ENCODE peak calls at places on chromosomes 12 and 14, in eight cellular contexts. V, K, E, X, G, B, S and J are unnamed samples.

GRCh38 chr12:2689393-2689792 is 105.4 kb upstream of the FKBP4 start:
- DNase-seq in V (no peak), K (no peak), E (no peak), X (no peak), G (no peak), B (no peak), S (no peak), J (no peak)

GRCh38 chr12:46585854-46586621 is 213.5 kb upstream of the SLC38A2 start:
- DNase-seq in V (peak), K (peak), E (peak), X (peak), G (no peak), B (peak), S (no peak), J (peak)

GRCh38 chr14:69631509-69631908 is 20.1 kb downstream of the SUSD6 start:
- DNase-seq in V (no peak), K (no peak), E (no peak), X (peak), G (no peak), B (peak), S (no peak), J (no peak)

GRCh38 chr12:29595071-29595755 is 97.7 kb upstream of the OVCH1 start:
- DNase-seq in V (no peak), K (no peak), E (no peak), X (no peak), G (no peak), B (no peak), S (no peak), J (no peak)

GRCh38 chr14:64953661-64954060 is 11.1 kb upstream of the GPX2 start:
- DNase-seq in V (no peak), K (no peak), E (no peak), X (no peak), G (no peak), B (no peak), S (no peak), J (no peak)

GRCh38 chr12:79900199-79900598 is 34.7 kb downstream of the PPP1R12A start:
- DNase-seq in V (no peak), K (no peak), E (no peak), X (no peak), G (no peak), B (no peak), S (no peak), J (no peak)

GRCh38 chr14:50362791-50363733 is 33.6 kb downstream of the CDKL1 start:
- DNase-seq in V (no peak), K (peak), E (no peak), X (no peak), G (no peak), B (no peak), S (no peak), J (no peak)

GRCh38 chr14:32662234-32662633 is 276.4 kb upstream of the NPAS3 start:
- DNase-seq in V (no peak), K (no peak), E (peak), X (peak), G (no peak), B (peak), S (no peak), J (no peak)

GRCh38 chr14:48628870-48629269 is 953.5 kb upstream of the MDGA2 start:
- DNase-seq in V (no peak), K (no peak), E (no peak), X (no peak), G (no peak), B (no peak), S (no peak), J (no peak)

GRCh38 chr12:39813776-39814175 is 194.2 kb upstream of the ABCD2 start:
- DNase-seq in V (no peak), K (no peak), E (no peak), X (no peak), G (peak), B (no peak), S (no peak), J (peak)

GRCh38 chr12:122385171-122386041 is 37.1 kb downstream of the CLIP1 start:
- DNase-seq in V (no peak), K (no peak), E (no peak), X (no peak), G (no peak), B (no peak), S (no peak), J (no peak)

GRCh38 chr12:11651785-11652184 is 2.3 kb downstream of the ETV6 start:
- DNase-seq in V (no peak), K (no peak), E (peak), X (peak), G (no peak), B (peak), S (no peak), J (no peak)

GRCh38 chr12:111246477-111247011 is 122.4 kb downstream of the PHETA1 start:
- DNase-seq in V (no peak), K (no peak), E (no peak), X (no peak), G (no peak), B (no peak), S (no peak), J (no peak)

GRCh38 chr12:78167510-78167909 is 336.8 kb downstream of the NAV3 start:
- DNase-seq in V (no peak), K (no peak), E (no peak), X (no peak), G (no peak), B (no peak), S (no peak), J (no peak)

GRCh38 chr14:50344116-50344775 is 32.1 kb downstream of the DMAC2L start:
- DNase-seq in V (no peak), K (no peak), E (peak), X (no peak), G (no peak), B (no peak), S (no peak), J (no peak)

GRCh38 chr14:74018029-74018703 is 922 bp downstream of the ENTPD5 start:
- DNase-seq in V (no peak), K (no peak), E (peak), X (peak), G (peak), B (peak), S (no peak), J (peak)

GRCh38 chr14:102362084-102362483 is 606 bp downstream of the CINP start:
- DNase-seq in V (no peak), K (no peak), E (peak), X (peak), G (no peak), B (peak), S (no peak), J (no peak)

GRCh38 chr14:59483360-59483759 is 848 bp downstream of the L3HYPDH start:
- DNase-seq in V (no peak), K (no peak), E (no peak), X (peak), G (no peak), B (peak), S (no peak), J (no peak)

GRCh38 chr12:91289072-91289471 is 106.5 kb upstream of the DCN start:
- DNase-seq in V (no peak), K (no peak), E (no peak), X (no peak), G (no peak), B (no peak), S (no peak), J (no peak)

GRCh38 chr12:57735952-57736742 is 2.4 kb downstream of the AGAP2 start:
- DNase-seq in V (peak), K (no peak), E (peak), X (no peak), G (no peak), B (no peak), S (peak), J (no peak)

GRCh38 chr14:91244501-91244901 is at the start of gene GPR68:
- DNase-seq in V (no peak), K (no peak), E (no peak), X (peak), G (peak), B (peak), S (peak), J (peak)

GRCh38 chr14:93648440-93649168 is 139.7 kb downstream of the PRIMA1 start:
- DNase-seq in V (no peak), K (no peak), E (peak), X (no peak), G (no peak), B (no peak), S (no peak), J (no peak)

GRCh38 chr14:85415015-85415712 is 114.8 kb upstream of the FLRT2 start:
- DNase-seq in V (no peak), K (no peak), E (peak), X (peak), G (peak), B (peak), S (no peak), J (peak)
- TF ChIP-seq CTCF in V (no peak), K (no peak), E (peak), X (peak), G (peak), B (peak), S (no peak), J (peak)

GRCh38 chr12:113005759-113006158 is 27.4 kb downstream of the OAS2 start:
- DNase-seq in V (no peak), K (no peak), E (no peak), X (no peak), G (no peak), B (no peak), S (no peak), J (no peak)
- TF ChIP-seq CTCF in V (peak), K (peak), E (peak), X (peak), G (peak), B (peak), S (peak), J (peak)

GRCh38 chr12:128795530-128796361 is 28.0 kb downstream of the SLC15A4 start:
- DNase-seq in V (no peak), K (peak), E (no peak), X (no peak), G (no peak), B (no peak), S (no peak), J (no peak)

GRCh38 chr12:128796439-128797118 is 27.2 kb downstream of the SLC15A4 start:
- DNase-seq in V (no peak), K (no peak), E (no peak), X (no peak), G (no peak), B (no peak), S (no peak), J (no peak)

GRCh38 chr12:128800606-128801005 is 23.2 kb downstream of the SLC15A4 start:
- DNase-seq in V (no peak), K (no peak), E (no peak), X (no peak), G (no peak), B (no peak), S (no peak), J (no peak)

GRCh38 chr12:128797119-128798118 is 26.3 kb downstream of the SLC15A4 start:
- DNase-seq in V (no peak), K (no peak), E (no peak), X (peak), G (no peak), B (peak), S (no peak), J (no peak)

GRCh38 chr12:128798543-128799341 is 25.0 kb downstream of the SLC15A4 start:
- DNase-seq in V (no peak), K (no peak), E (no peak), X (no peak), G (no peak), B (no peak), S (no peak), J (no peak)
- TF ChIP-seq CTCF in V (peak), K (peak), E (peak), X (no peak), G (no peak), B (peak), S (peak), J (no peak)

DNA sequence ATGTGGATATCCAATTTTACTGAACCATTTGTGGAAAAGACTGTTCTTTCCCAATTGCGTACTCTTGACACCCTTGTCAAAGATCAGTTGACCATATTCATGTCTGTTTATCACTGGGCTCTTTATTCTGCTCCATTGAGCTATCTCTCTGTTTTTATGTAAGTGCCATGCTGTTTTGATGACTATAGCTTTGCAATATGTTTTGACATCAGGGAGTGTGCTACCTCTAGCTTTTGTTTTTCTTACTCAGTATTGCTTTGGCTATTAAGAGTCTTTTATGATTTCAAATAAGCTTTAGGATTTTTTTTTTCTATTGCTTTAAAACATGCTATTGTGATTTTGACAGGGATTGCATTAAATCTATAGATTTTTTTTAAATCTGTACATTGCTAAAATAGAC is 194.3 kb downstream of the SNAPC1 start:
- DNase-seq in V (no peak), K (no peak), E (no peak), X (no peak), G (no peak), B (no peak), S (no peak), J (no peak)
- TF ChIP-seq CTCF in V (no peak), K (no peak), E (no peak), X (no peak), G (no peak), B (no peak), S (no peak), J (no peak)

GRCh38 chr12:107622005-107622404 is 63.6 kb upstream of the PWP1 start:
- DNase-seq in V (peak), K (no peak), E (no peak), X (peak), G (no peak), B (no peak), S (no peak), J (no peak)
- TF ChIP-seq CTCF in V (peak), K (peak), E (peak), X (peak), G (peak), B (peak), S (peak), J (peak)

GRCh38 chr12:26768611-26769603 is 64.1 kb downstream of the ITPR2 start:
- DNase-seq in V (no peak), K (no peak), E (no peak), X (peak), G (no peak), B (no peak), S (no peak), J (no peak)
- TF ChIP-seq CTCF in V (no peak), K (no peak), E (no peak), X (no peak), G (no peak), B (no peak), S (no peak), J (no peak)

GRCh38 chr14:21066882-21067502 is 3.1 kb upstream of the ARHGEF40 start:
- DNase-seq in V (no peak), K (no peak), E (peak), X (no peak), G (no peak), B (no peak), S (no peak), J (no peak)

GRCh38 chr14:21070083-21070609 is at the start of gene ARHGEF40:
- DNase-seq in V (peak), K (peak), E (no peak), X (peak), G (no peak), B (no peak), S (peak), J (no peak)

GRCh38 chr14:21069388-21070082 is 569 bp upstream of the ARHGEF40 start:
- DNase-seq in V (peak), K (no peak), E (no peak), X (peak), G (no peak), B (no peak), S (peak), J (no peak)

GRCh38 chr14:21070610-21071224 is 613 bp downstream of the ARHGEF40 start:
- DNase-seq in V (peak), K (peak), E (no peak), X (peak), G (no peak), B (peak), S (no peak), J (no peak)

DNA sequence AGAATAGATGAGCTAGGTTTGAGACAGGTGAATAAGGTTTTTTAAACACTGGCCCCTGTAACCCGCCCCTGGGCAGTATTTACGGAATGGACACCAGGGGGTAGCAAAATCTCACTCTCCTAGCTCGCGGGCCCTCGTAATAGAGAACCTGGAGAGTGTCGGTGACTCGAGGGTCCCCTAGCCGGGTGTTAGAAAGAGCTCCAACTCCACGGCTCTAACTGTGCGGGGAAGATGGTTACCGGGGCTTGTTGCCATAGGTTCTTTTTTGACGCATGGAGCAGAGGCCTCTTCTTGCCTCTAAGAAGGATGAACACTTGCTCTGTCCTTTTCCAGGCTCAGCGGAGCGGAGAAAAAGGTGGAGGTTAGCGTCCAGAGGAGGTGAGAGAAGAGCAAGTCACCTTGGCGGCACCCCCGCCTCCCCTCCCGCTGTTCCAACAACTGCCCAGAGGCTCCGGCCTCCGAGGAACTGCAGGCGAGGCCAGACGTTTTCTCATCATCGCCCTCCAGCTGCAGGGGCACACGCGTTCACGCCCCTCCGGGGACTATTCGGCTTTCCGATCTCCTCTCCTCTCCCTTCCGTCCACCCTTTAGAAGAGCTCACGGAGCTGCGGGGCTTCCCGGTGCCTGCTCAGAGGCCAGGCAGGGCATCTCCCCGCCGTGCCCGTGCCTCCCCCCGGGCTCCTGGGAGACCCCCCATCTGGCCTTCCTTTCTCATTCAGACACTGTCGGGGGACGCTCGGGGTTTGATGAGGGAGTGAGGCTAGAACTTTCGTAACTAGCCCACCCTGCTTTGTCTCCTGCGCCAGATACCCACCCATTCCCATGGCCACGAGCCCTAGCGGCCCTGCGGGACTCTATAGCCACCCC is 1.4 kb upstream of the ARHGEF40 start:
- DNase-seq in V (peak), K (peak), E (no peak), X (peak), G (no peak), B (peak), S (peak), J (no peak)
- TF ChIP-seq CTCF in V (peak), K (peak), E (peak), X (peak), G (peak), B (peak), S (peak), J (peak)